ENCODE peak calls at places on chromosomes 13 and 19, in six cellular contexts. One of them, this sample, is unnamed.

GRCh38 chr13:97185291-97185690 is 36.8 kb upstream of the MBNL2 start:
- DNase-seq in cardiac muscle cell: no peak
- DNase-seq in neuronal stem cell: no peak
- DNase-seq in thyroid gland: no peak
- DNase-seq in breast epithelium: no peak
- DNase-seq in lower lobe of right lung: no peak
- DNase-seq in this sample: no peak

GRCh38 chr13:25222740-25223139 is 50.7 kb upstream of the AMER2 start:
- DNase-seq in cardiac muscle cell: no peak
- DNase-seq in neuronal stem cell: no peak
- DNase-seq in thyroid gland: no peak
- DNase-seq in breast epithelium: no peak
- DNase-seq in lower lobe of right lung: no peak
- DNase-seq in this sample: no peak

GRCh38 chr13:109767023-109767422 is 19.4 kb downstream of the IRS2 start:
- DNase-seq in cardiac muscle cell: no peak
- DNase-seq in neuronal stem cell: no peak
- DNase-seq in thyroid gland: no peak
- DNase-seq in breast epithelium: no peak
- DNase-seq in lower lobe of right lung: no peak
- DNase-seq in this sample: no peak

GRCh38 chr19:29587518-29587986 is 18.5 kb upstream of the POP4 start:
- DNase-seq in cardiac muscle cell: no peak
- DNase-seq in neuronal stem cell: no peak
- DNase-seq in thyroid gland: no peak
- DNase-seq in breast epithelium: no peak
- DNase-seq in lower lobe of right lung: no peak
- DNase-seq in this sample: no peak

GRCh38 chr19:44718441-44719261 is 19.7 kb downstream of the CEACAM16 start:
- DNase-seq in cardiac muscle cell: peak
- DNase-seq in neuronal stem cell: peak
- DNase-seq in thyroid gland: peak
- DNase-seq in breast epithelium: peak
- DNase-seq in lower lobe of right lung: peak
- DNase-seq in this sample: no peak

GRCh38 chr13:109821038-109821545 is 34.7 kb upstream of the IRS2 start:
- DNase-seq in cardiac muscle cell: no peak
- DNase-seq in neuronal stem cell: no peak
- DNase-seq in thyroid gland: no peak
- DNase-seq in breast epithelium: no peak
- DNase-seq in lower lobe of right lung: no peak
- DNase-seq in this sample: no peak

GRCh38 chr13:112892759-112893569 is 76.0 kb upstream of the MCF2L start:
- DNase-seq in cardiac muscle cell: no peak
- DNase-seq in neuronal stem cell: peak
- DNase-seq in thyroid gland: no peak
- DNase-seq in breast epithelium: no peak
- DNase-seq in lower lobe of right lung: peak
- DNase-seq in this sample: no peak

GRCh38 chr13:111270765-111271164 is 49.7 kb upstream of the TEX29 start:
- DNase-seq in cardiac muscle cell: no peak
- DNase-seq in neuronal stem cell: no peak
- DNase-seq in thyroid gland: no peak
- DNase-seq in breast epithelium: no peak
- DNase-seq in lower lobe of right lung: no peak
- DNase-seq in this sample: no peak

GRCh38 chr13:72390909-72391308 is 336.5 kb downstream of the MZT1 start:
- DNase-seq in cardiac muscle cell: no peak
- DNase-seq in neuronal stem cell: no peak
- DNase-seq in thyroid gland: no peak
- DNase-seq in breast epithelium: peak
- DNase-seq in lower lobe of right lung: no peak
- DNase-seq in this sample: no peak

GRCh38 chr13:30804474-30804873 is 69.1 kb downstream of the ALOX5AP start:
- DNase-seq in cardiac muscle cell: no peak
- DNase-seq in neuronal stem cell: no peak
- DNase-seq in thyroid gland: no peak
- DNase-seq in breast epithelium: no peak
- DNase-seq in lower lobe of right lung: no peak
- DNase-seq in this sample: no peak

GRCh38 chr19:38686530-38686888 is 39.1 kb downstream of the ACTN4 start:
- DNase-seq in cardiac muscle cell: no peak
- DNase-seq in neuronal stem cell: no peak
- DNase-seq in thyroid gland: no peak
- DNase-seq in breast epithelium: no peak
- DNase-seq in lower lobe of right lung: no peak
- DNase-seq in this sample: no peak

GRCh38 chr19:32165176-32165575 is 180.2 kb upstream of the ZNF507 start:
- DNase-seq in cardiac muscle cell: no peak
- DNase-seq in neuronal stem cell: no peak
- DNase-seq in thyroid gland: no peak
- DNase-seq in breast epithelium: no peak
- DNase-seq in lower lobe of right lung: no peak
- DNase-seq in this sample: no peak

GRCh38 chr19:14459703-14460102 is 15.5 kb downstream of the PTGER1 start:
- DNase-seq in cardiac muscle cell: no peak
- DNase-seq in neuronal stem cell: no peak
- DNase-seq in thyroid gland: no peak
- DNase-seq in breast epithelium: no peak
- DNase-seq in lower lobe of right lung: no peak
- DNase-seq in this sample: no peak

GRCh38 chr19:11494634-11495285 is 10.9 kb downstream of the ZNF653 start:
- DNase-seq in cardiac muscle cell: no peak
- DNase-seq in neuronal stem cell: no peak
- DNase-seq in thyroid gland: no peak
- DNase-seq in breast epithelium: no peak
- DNase-seq in lower lobe of right lung: no peak
- DNase-seq in this sample: no peak

GRCh38 chr13:78742659-78743058 is 83.7 kb upstream of the OBI1 start:
- DNase-seq in cardiac muscle cell: peak
- DNase-seq in neuronal stem cell: no peak
- DNase-seq in thyroid gland: peak
- DNase-seq in breast epithelium: no peak
- DNase-seq in lower lobe of right lung: no peak
- DNase-seq in this sample: no peak

GRCh38 chr19:55103190-55103589 is 14.2 kb downstream of the PPP1R12C start:
- DNase-seq in cardiac muscle cell: no peak
- DNase-seq in neuronal stem cell: no peak
- DNase-seq in thyroid gland: no peak
- DNase-seq in breast epithelium: no peak
- DNase-seq in lower lobe of right lung: no peak
- DNase-seq in this sample: no peak

GRCh38 chr13:95643009-95643408 is 1.5 kb downstream of the DZIP1 start:
- DNase-seq in cardiac muscle cell: no peak
- DNase-seq in neuronal stem cell: no peak
- DNase-seq in thyroid gland: no peak
- DNase-seq in breast epithelium: no peak
- DNase-seq in lower lobe of right lung: no peak
- DNase-seq in this sample: no peak

GRCh38 chr13:21703846-21704245 is 33.0 kb downstream of the FGF9 start:
- DNase-seq in cardiac muscle cell: no peak
- DNase-seq in neuronal stem cell: no peak
- DNase-seq in thyroid gland: no peak
- DNase-seq in breast epithelium: no peak
- DNase-seq in lower lobe of right lung: no peak
- DNase-seq in this sample: no peak

GRCh38 chr13:109803822-109804221 is 17.4 kb upstream of the IRS2 start:
- DNase-seq in cardiac muscle cell: no peak
- DNase-seq in neuronal stem cell: no peak
- DNase-seq in thyroid gland: no peak
- DNase-seq in breast epithelium: no peak
- DNase-seq in lower lobe of right lung: no peak
- DNase-seq in this sample: no peak

GRCh38 chr13:112057736-112058518 is 9.0 kb upstream of the SOX1 start:
- DNase-seq in cardiac muscle cell: no peak
- DNase-seq in neuronal stem cell: no peak
- DNase-seq in thyroid gland: no peak
- DNase-seq in breast epithelium: no peak
- DNase-seq in lower lobe of right lung: no peak
- DNase-seq in this sample: no peak

This sample was measured in prostate gland.